ENCODE peak calls at places on chromosomes 16 and 17, in six cellular contexts. J is upper lobe of right lung, G is aorta, Q is Peyer's patch, W is IMR-90, E is mucosa of descending colon. C is an unnamed sample.

GRCh38 chr17:40552806-40553693 is 12.2 kb downstream of the CCR7 start:
- DNase-seq in J (peak; percentile 58), W (no peak), E (no peak), Q (peak; percentile 58), G (no peak), C (no peak)

GRCh38 chr17:76961869-76962268 is 93.7 kb downstream of the MGAT5B start:
- DNase-seq in G (no peak), Q (no peak), J (no peak), W (no peak), E (no peak), C (no peak)

GRCh38 chr17:38893612-38894011 is 23.8 kb downstream of the LASP1 start:
- DNase-seq in W (no peak), J (peak; percentile 77), Q (no peak), G (peak; percentile 80), E (peak; percentile 67), C (no peak)

GRCh38 chr17:81292450-81292849 is 2.7 kb downstream of the SLC38A10 start:
- DNase-seq in J (no peak), W (no peak), E (no peak), Q (no peak), G (no peak), C (no peak)

GRCh38 chr16:64615647-64616280 is 506.1 kb downstream of the CDH11 start:
- DNase-seq in G (peak; percentile 34), W (peak; percentile 1), Q (no peak), E (no peak), J (peak; percentile 59), C (no peak)

GRCh38 chr16:7597677-7598076 is 265.0 kb downstream of the RBFOX1 start:
- DNase-seq in E (no peak), W (no peak), G (no peak), J (no peak), Q (no peak), C (no peak)

GRCh38 chr16:88455610-88456355 is 2.7 kb downstream of the ZFPM1 start:
- DNase-seq in E (peak; percentile 72), G (no peak), W (peak; percentile 43), Q (peak; percentile 79), J (peak; percentile 78), C (no peak)

GRCh38 chr16:51697454-51697853 is 546.4 kb upstream of the SALL1 start:
- DNase-seq in W (no peak), G (no peak), E (no peak), Q (no peak), J (no peak), C (no peak)

GRCh38 chr16:67150833-67151396 is at the start of gene B3GNT9:
- DNase-seq in W (peak; percentile 66), G (peak; percentile 89), E (peak; percentile 74), Q (peak; percentile 74), J (peak; percentile 91), C (no peak)

GRCh38 chr17:73722163-73722562 is 77.9 kb upstream of the SDK2 start:
- DNase-seq in G (no peak), E (no peak), W (no peak), J (no peak), Q (peak; percentile 54), C (no peak)

GRCh38 chr17:61399131-61400057 is at the start of gene TBX2:
- DNase-seq in G (peak; percentile 92), W (peak; percentile 96), Q (peak; percentile 63), E (peak; percentile 62), J (peak; percentile 82), C (no peak)

GRCh38 chr16:87367556-87367955 is 16.0 kb downstream of the FBXO31 start:
- DNase-seq in G (no peak), E (no peak), Q (no peak), J (no peak), W (no peak), C (no peak)

GRCh38 chr17:28544402-28545140 is 7.9 kb downstream of the UNC119 start:
- DNase-seq in G (no peak), Q (no peak), J (no peak), W (no peak), E (no peak), C (no peak)

GRCh38 chr17:7307686-7308624 is 527 bp downstream of the EIF5A start:
- DNase-seq in G (peak; percentile 70), J (peak; percentile 87), Q (peak; percentile 70), W (peak; percentile 34), E (peak; percentile 81), C (no peak)

GRCh38 chr17:17921192-17922082 is 50.8 kb downstream of the TOM1L2 start:
- DNase-seq in Q (peak; percentile 40), W (peak; percentile 90), E (no peak), J (no peak), G (no peak), C (peak; percentile 83)

GRCh38 chr16:5852151-5852550 is 754.6 kb upstream of the EEF2KMT start:
- DNase-seq in Q (no peak), G (no peak), J (no peak), W (no peak), E (no peak), C (no peak)

GRCh38 chr17:80539022-80539421 is 5.6 kb upstream of the RPTOR start:
- DNase-seq in J (no peak), Q (no peak), W (no peak), E (no peak), G (no peak), C (no peak)

GRCh38 chr16:68786685-68787418 is 49.8 kb downstream of the CDH1 start:
- DNase-seq in G (no peak), W (peak; percentile 44), E (no peak), Q (peak; percentile 52), J (no peak), C (no peak)

GRCh38 chr16:85803570-85803969 is 4.1 kb downstream of the COX4I1 start:
- DNase-seq in G (no peak), Q (no peak), J (peak; percentile 30), W (no peak), E (no peak), C (no peak)

GRCh38 chr16:4393243-4393606 is 21.6 kb downstream of the VASN start:
- DNase-seq in W (no peak), G (peak; percentile 62), Q (no peak), J (no peak), E (no peak), C (no peak)

GRCh38 chr17:8393470-8394231 is 4.0 kb downstream of the RNF222 start:
- DNase-seq in J (no peak), W (peak; percentile 21), G (peak; percentile 42), E (no peak), Q (peak; percentile 74), C (no peak)

GRCh38 chr17:42249681-42250446 is 26.3 kb downstream of the STAT5B start:
- DNase-seq in J (no peak), G (no peak), W (no peak), E (no peak), Q (no peak), C (no peak)

GRCh38 chr17:82149401-82150099 is 51.5 kb upstream of the FASN start:
- DNase-seq in E (no peak), Q (no peak), J (no peak), W (no peak), G (no peak), C (no peak)

GRCh38 chr17:79126139-79126538 is 51.5 kb downstream of the ENGASE start:
- DNase-seq in W (no peak), E (peak; percentile 40), Q (no peak), J (no peak), G (no peak), C (no peak)

GRCh38 chr16:55403464-55403863 is 75.5 kb upstream of the MMP2 start:
- DNase-seq in W (no peak), Q (no peak), E (no peak), J (no peak), G (no peak), C (no peak)

GRCh38 chr16:68257906-68258800 is 6.2 kb upstream of the SLC7A6 start:
- DNase-seq in Q (peak; percentile 79), E (peak; percentile 71), G (peak; percentile 73), J (peak; percentile 76), W (peak; percentile 38), C (no peak)

GRCh38 chr16:14172200-14172805 is 101.2 kb downstream of the MRTFB start:
- DNase-seq in G (no peak), E (no peak), J (no peak), Q (no peak), W (peak; percentile 84), C (no peak)

GRCh38 chr16:50744911-50745310 is 3.0 kb downstream of the CYLD start:
- DNase-seq in W (peak; percentile 55), Q (no peak), G (no peak), E (no peak), J (no peak), C (no peak)

GRCh38 chr17:34756670-34757021 is 177.3 kb downstream of the TMEM132E start:
- DNase-seq in G (no peak), E (no peak), W (no peak), J (no peak), Q (no peak), C (no peak)

GRCh38 chr17:36546418-36547093 is 1.8 kb downstream of the GGNBP2 start:
- DNase-seq in W (no peak), G (no peak), J (no peak), Q (no peak), E (no peak), C (no peak)
- H3K4me3 ChIP-seq in W (peak overlapping the region; percentile 86), G (peak overlapping the region; percentile 53), J (peak overlapping the region; percentile 88), Q (peak overlapping the region; percentile 91), E (no peak overlapping the region), C (peak overlapping the region; percentile 86)

GRCh38 chr17:27091043-27091497 is 202.8 kb upstream of the WSB1 start:
- DNase-seq in E (no peak), J (no peak), Q (no peak), W (no peak), G (no peak), C (no peak)
- H3K9me3 ChIP-seq in E (no peaks in the 10 kb centered on the region), J (no peaks in the 10 kb centered on the region), Q (no peaks in the 10 kb centered on the region), W (peaks cover 4% of the 10 kb centered on the region), G (no peaks in the 10 kb centered on the region), C (peaks cover 2% of the 10 kb centered on the region)

GRCh38 chr16:81179219-81179618 is 59.3 kb upstream of the BCO1 start:
- DNase-seq in E (no peak), G (no peak), W (no peak), Q (no peak), J (no peak), C (no peak)

GRCh38 chr16:81185416-81185815 is 53.1 kb upstream of the BCO1 start:
- DNase-seq in Q (no peak), W (no peak), E (no peak), J (no peak), G (no peak), C (no peak)

GRCh38 chr16:81180578-81180977 is 57.9 kb upstream of the BCO1 start:
- DNase-seq in G (no peak), W (no peak), E (no peak), Q (no peak), J (no peak), C (no peak)

GRCh38 chr16:81175325-81175891 is 63.1 kb upstream of the BCO1 start:
- DNase-seq in W (peak; percentile 84), E (no peak), J (no peak), Q (no peak), G (no peak), C (peak; percentile 19)

GRCh38 chr16:81181013-81181720 is 57.3 kb upstream of the BCO1 start:
- DNase-seq in E (peak; percentile 32), Q (peak; percentile 79), J (peak; percentile 69), G (peak; percentile 91), W (peak; percentile 97), C (peak; percentile 83)
- H3K4me3 ChIP-seq in E (no peak overlapping the region), Q (no peak overlapping the region), J (peak overlapping the region; percentile 23), G (no peak overlapping the region), W (no peak overlapping the region), C (no peak overlapping the region)

DNA sequence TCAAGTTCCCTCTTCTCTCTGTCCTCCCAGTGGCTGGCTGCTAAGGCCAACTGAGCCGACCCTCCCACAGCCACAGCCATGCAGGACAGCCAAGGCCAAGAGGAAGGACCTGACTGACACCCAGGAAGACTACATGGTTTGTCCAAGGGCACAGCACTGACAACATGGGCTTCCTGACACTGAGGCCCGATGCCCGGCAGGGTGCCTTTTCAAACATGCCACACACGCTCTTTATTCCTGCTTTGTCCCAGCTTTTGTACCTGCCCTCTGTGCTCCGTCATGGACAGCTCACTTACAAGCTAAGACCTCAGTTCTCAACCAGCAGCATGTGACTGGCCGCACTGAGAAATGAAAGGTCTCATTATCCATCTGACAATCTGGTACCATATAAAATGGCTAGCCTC is 45.8 kb downstream of the TEX2 start:
- DNase-seq in J (no peak), Q (no peak), E (peak; percentile 34), G (no peak), W (no peak), C (no peak)
- H3K9me3 ChIP-seq in J (no peaks in the 10 kb centered on the region), Q (no peaks in the 10 kb centered on the region), E (no peaks in the 10 kb centered on the region), G (no peaks in the 10 kb centered on the region), W (no peaks in the 10 kb centered on the region), C (no peaks in the 10 kb centered on the region)